ENCODE peak calls at places on chromosomes 1 and 21, in eight cellular contexts. N is neural crest cell; C is naive thymus-derived CD8-positive, alpha-beta T cell; S is PC-9; A is AG08396; L is RPMI7951; V is H7; H is keratinocyte. D is an unnamed sample.

GRCh38 chr1:36472656-36473055 is 8.5 kb upstream of the MRPS15 start:
- DNase-seq in N (no peak), C (no peak), S (no peak), A (no peak), L (peak; percentile 35), V (no peak), H (no peak), D (peak; percentile 56)

GRCh38 chr1:109485001-109485400 is 1.3 kb downstream of the ATXN7L2 start:
- DNase-seq in N (no peak), C (no peak), S (no peak), A (no peak), L (no peak), V (peak; percentile 68), H (no peak), D (no peak)

GRCh38 chr1:38076038-38076437 is 29.4 kb upstream of the POU3F1 start:
- DNase-seq in N (peak; percentile 55), C (no peak), S (peak; percentile 29), A (no peak), L (peak; percentile 21), V (peak; percentile 88), H (no peak), D (peak; percentile 72)

GRCh38 chr1:83787246-83787998 is 211.5 kb downstream of the TTLL7 start:
- DNase-seq in N (no peak), C (no peak), S (no peak), A (no peak), L (no peak), V (peak; percentile 37), H (no peak), D (no peak)

GRCh38 chr1:11653616-11654570 is at the start of gene FBXO2:
- DNase-seq in N (no peak), C (peak; percentile 21), S (peak; percentile 55), A (peak; percentile 62), L (peak; percentile 8), V (peak; percentile 94), H (no peak), D (peak; percentile 94)

GRCh38 chr1:219660666-219661463 is 48.0 kb upstream of the ZC3H11B start:
- DNase-seq in N (peak; percentile 95), C (no peak), S (peak; percentile 67), A (peak; percentile 55), L (peak; percentile 89), V (peak; percentile 42), H (peak; percentile 40), D (no peak)

GRCh38 chr1:24955161-24955560 is 25.1 kb upstream of the RUNX3 start:
- DNase-seq in N (no peak), C (no peak), S (peak; percentile 45), A (no peak), L (peak; percentile 98), V (no peak), H (peak; percentile 98), D (peak; percentile 90)

GRCh38 chr1:104648269-104648691 is 898.6 kb downstream of the AMY1C start:
- DNase-seq in N (peak; percentile 3), C (no peak), S (no peak), A (no peak), L (peak; percentile 2), V (peak; percentile 32), H (no peak), D (no peak)

GRCh38 chr1:25914074-25914995 is 8.1 kb upstream of the STMN1 start:
- DNase-seq in N (no peak), C (no peak), S (no peak), A (no peak), L (no peak), V (no peak), H (no peak), D (no peak)

GRCh38 chr1:163535807-163536206 is 214.1 kb downstream of the NUF2 start:
- DNase-seq in N (no peak), C (no peak), S (no peak), A (peak; percentile 24), L (peak; percentile 5), V (no peak), H (no peak), D (no peak)

GRCh38 chr1:43932786-43933385 is 715 bp upstream of the ARTN start:
- DNase-seq in N (no peak), C (no peak), S (no peak), A (peak; percentile 80), L (peak; percentile 72), V (no peak), H (no peak), D (peak; percentile 95)

GRCh38 chr1:228017356-228018124 is 10.7 kb downstream of the WNT3A start:
- DNase-seq in N (no peak), C (no peak), S (no peak), A (no peak), L (no peak), V (no peak), H (no peak), D (no peak)

GRCh38 chr21:37670883-37671282 is 245.4 kb downstream of the KCNJ6 start:
- DNase-seq in N (no peak), C (no peak), S (peak; percentile 63), A (peak; percentile 58), L (no peak), V (no peak), H (no peak), D (peak; percentile 88)

GRCh38 chr1:9128161-9128519 is 762 bp downstream of the GPR157 start:
- DNase-seq in N (no peak), C (no peak), S (peak; percentile 33), A (peak; percentile 52), L (no peak), V (peak; percentile 60), H (no peak), D (peak; percentile 89)

GRCh38 chr1:117967472-117967871 is 37.9 kb downstream of the WDR3 start:
- DNase-seq in N (no peak), C (no peak), S (no peak), A (peak; percentile 21), L (peak; percentile 33), V (peak; percentile 10), H (no peak), D (peak; percentile 42)

D was measured in osteoblast.